ENCODE peak calls at places on chromosomes 12 and 14, in five cellular contexts. F is mucosa of descending colon; Y is ovary; B is CD8-positive, alpha-beta T cell; J is GM13976. U is an unnamed sample.

GRCh38 chr14:90398315-90398811 is 1.5 kb downstream of the CALM1 start:
- DNase-seq in F (peak; percentile 80), Y (no peak), B (peak; percentile 37), J (peak; percentile 51), U (peak; percentile 84)

GRCh38 chr12:89995870-89996269 is 287.2 kb upstream of the ATP2B1 start:
- DNase-seq in F (no peak), Y (no peak), B (no peak), J (no peak), U (no peak)

GRCh38 chr12:111360325-111360930 is 8.5 kb downstream of the PHETA1 start:
- DNase-seq in F (no peak), Y (no peak), B (no peak), J (no peak), U (no peak)

GRCh38 chr14:53929871-53930685 is 26.5 kb downstream of the BMP4 start:
- DNase-seq in F (no peak), Y (no peak), B (no peak), J (peak; percentile 40), U (no peak)

GRCh38 chr12:47364251-47364650 is 284.5 kb upstream of the AMIGO2 start:
- DNase-seq in F (no peak), Y (no peak), B (no peak), J (no peak), U (no peak)

GRCh38 chr12:52924764-52925716 is 20.2 kb upstream of the KRT8 start:
- DNase-seq in F (no peak), Y (no peak), B (no peak), J (no peak), U (no peak)

GRCh38 chr12:52238916-52239649 is 6.0 kb downstream of the KRT7 start:
- DNase-seq in F (no peak), Y (no peak), B (no peak), J (no peak), U (no peak)

GRCh38 chr12:9669534-9669933 is at the start of gene CLEC2D:
- DNase-seq in F (no peak), Y (no peak), B (no peak), J (peak; percentile 69), U (no peak)

GRCh38 chr12:6950944-6951540 is at the start of gene PTPN6:
- DNase-seq in F (peak; percentile 92), Y (no peak), B (peak; percentile 52), J (peak; percentile 71), U (peak; percentile 86)

GRCh38 chr14:74964787-74965769 is 9.7 kb upstream of the PGF start:
- DNase-seq in F (no peak), Y (no peak), B (no peak), J (no peak), U (no peak)

GRCh38 chr12:28035483-28035882 is 63.0 kb upstream of the PTHLH start:
- DNase-seq in F (no peak), Y (no peak), B (no peak), J (no peak), U (no peak)

GRCh38 chr14:68951800-68952540 is 27.1 kb downstream of the ACTN1 start:
- DNase-seq in F (peak; percentile 51), Y (peak; percentile 63), B (no peak), J (no peak), U (peak; percentile 84)

GRCh38 chr14:68955164-68955921 is 23.8 kb downstream of the ACTN1 start:
- DNase-seq in F (no peak), Y (no peak), B (no peak), J (no peak), U (peak; percentile 52)

GRCh38 chr14:68951051-68951797 is 27.9 kb downstream of the ACTN1 start:
- DNase-seq in F (peak; percentile 87), Y (peak; percentile 88), B (no peak), J (no peak), U (peak; percentile 96)

GRCh38 chr14:68950111-68950510 is 29.0 kb downstream of the ACTN1 start:
- DNase-seq in F (no peak), Y (no peak), B (no peak), J (no peak), U (no peak)

DNA sequence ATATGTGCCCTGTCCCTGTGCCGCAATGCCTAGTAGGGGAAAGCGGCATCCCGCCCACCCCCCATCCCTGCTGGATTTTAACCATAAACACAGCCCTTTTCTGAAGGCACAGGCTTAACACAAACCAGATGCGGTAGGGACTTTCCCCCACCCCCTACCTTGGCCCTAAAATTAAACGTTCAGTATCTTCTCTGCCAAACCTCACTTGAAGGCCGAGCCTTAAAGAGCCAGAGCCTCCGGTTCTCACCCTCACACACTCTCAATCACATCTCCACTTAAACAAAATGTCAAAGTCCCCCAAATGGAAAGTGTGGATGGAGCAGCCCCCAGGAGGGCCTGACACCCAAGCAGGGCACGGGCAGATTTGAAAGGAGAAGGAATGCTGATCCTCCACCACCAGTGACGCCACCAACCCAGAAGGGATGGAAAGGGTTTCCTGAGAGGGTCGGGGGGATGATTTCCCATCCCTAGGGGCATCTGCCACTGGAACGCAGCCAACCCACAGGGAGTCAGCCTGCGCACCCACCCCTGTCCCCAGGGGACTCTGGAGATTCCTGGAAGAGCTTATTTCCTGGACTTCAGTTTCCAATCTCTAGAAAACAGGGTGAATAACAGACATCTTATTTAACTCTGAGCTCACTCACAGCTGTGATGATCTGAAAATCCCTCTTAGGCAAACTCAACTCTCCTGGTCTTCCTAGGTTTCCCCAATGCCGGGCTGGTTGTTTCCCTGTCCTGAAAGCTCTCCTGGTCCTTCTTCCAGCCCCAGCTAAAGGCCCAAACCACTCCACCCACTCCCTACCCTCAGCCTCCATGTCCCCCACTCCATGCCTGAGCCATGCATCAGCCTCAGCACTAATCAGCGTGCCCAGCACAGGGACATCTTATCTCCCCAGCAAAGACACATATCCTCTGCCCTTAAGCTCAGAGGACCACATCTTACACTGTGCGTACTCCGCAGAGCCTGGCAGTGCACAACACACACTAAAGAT is 26.3 kb downstream of the ACTN1 start:
- DNase-seq in F (no peak), Y (peak; percentile 61), B (no peak), J (no peak), U (peak; percentile 71)
- TF ChIP-seq CTCF in F (no peak), Y (no peak), B (no peak), J (no peak), U (no peak)

GRCh38 chr14:64725879-64726584 is 21.8 kb downstream of the PLEKHG3 start:
- DNase-seq in F (no peak), Y (peak; percentile 5), B (no peak), J (no peak), U (no peak)
- TF ChIP-seq CTCF in F (no peak), Y (no peak), B (no peak), J (no peak), U (no peak)

GRCh38 chr14:99472937-99473336 is 7.7 kb downstream of the SETD3 start:
- DNase-seq in F (no peak), Y (no peak), B (no peak), J (no peak), U (no peak)

GRCh38 chr14:99475660-99476059 is 5.0 kb downstream of the SETD3 start:
- DNase-seq in F (no peak), Y (no peak), B (no peak), J (no peak), U (no peak)

GRCh38 chr14:99478133-99478532 is 2.5 kb downstream of the SETD3 start:
- DNase-seq in F (no peak), Y (no peak), B (no peak), J (no peak), U (no peak)

GRCh38 chr14:99476864-99477263 is 3.8 kb downstream of the SETD3 start:
- DNase-seq in F (no peak), Y (no peak), B (no peak), J (no peak), U (no peak)

GRCh38 chr14:99475179-99475578 is 5.5 kb downstream of the SETD3 start:
- DNase-seq in F (no peak), Y (no peak), B (no peak), J (no peak), U (no peak)
- TF ChIP-seq CTCF in F (no peak), Y (no peak), B (no peak), J (no peak), U (peak; percentile 5)

GRCh38 chr12:46266869-46267617 is 1.8 kb downstream of the SLC38A1 start:
- DNase-seq in F (peak; percentile 79), Y (peak; percentile 54), B (peak; percentile 57), J (peak; percentile 51), U (peak; percentile 85)
- TF ChIP-seq CTCF in F (no peak), Y (no peak), B (no peak), J (no peak), U (no peak)

GRCh38 chr14:77892381-77892871 is 92.5 kb downstream of the ADCK1 start:
- DNase-seq in F (no peak), Y (no peak), B (no peak), J (no peak), U (no peak)
- TF ChIP-seq CTCF in F (no peak), Y (no peak), B (no peak), J (no peak), U (no peak)

GRCh38 chr12:39441963-39442894 is 691 bp downstream of the KIF21A start:
- DNase-seq in F (peak; percentile 72), Y (no peak), B (peak; percentile 6), J (peak; percentile 60), U (peak; percentile 85)

GRCh38 chr12:39440781-39441180 is 2.1 kb downstream of the KIF21A start:
- DNase-seq in F (no peak), Y (no peak), B (no peak), J (no peak), U (no peak)

GRCh38 chr12:39443704-39444234 is 849 bp upstream of the KIF21A start:
- DNase-seq in F (no peak), Y (no peak), B (no peak), J (no peak), U (no peak)

GRCh38 chr12:39441189-39441962 is 1.5 kb downstream of the KIF21A start:
- DNase-seq in F (no peak), Y (no peak), B (no peak), J (no peak), U (no peak)

GRCh38 chr12:39442895-39443703 is at the start of gene KIF21A:
- DNase-seq in F (peak; percentile 93), Y (peak; percentile 86), B (peak; percentile 82), J (peak; percentile 90), U (peak; percentile 96)
- TF ChIP-seq CTCF in F (peak; percentile 66), Y (peak; percentile 77), B (peak; percentile 35), J (peak; percentile 34), U (peak; percentile 28)

GRCh38 chr12:103626498-103626897 is 39.4 kb downstream of the STAB2 start:
- DNase-seq in F (no peak), Y (peak; percentile 24), B (no peak), J (no peak), U (no peak)
- TF ChIP-seq CTCF in F (peak; percentile 30), Y (no peak), B (no peak), J (no peak), U (no peak)

GRCh38 chr14:70827366-70828151 is 18.2 kb upstream of the MAP3K9 start:
- DNase-seq in F (no peak), Y (no peak), B (no peak), J (no peak), U (no peak)
- TF ChIP-seq CTCF in F (no peak), Y (no peak), B (no peak), J (no peak), U (no peak)

DNA sequence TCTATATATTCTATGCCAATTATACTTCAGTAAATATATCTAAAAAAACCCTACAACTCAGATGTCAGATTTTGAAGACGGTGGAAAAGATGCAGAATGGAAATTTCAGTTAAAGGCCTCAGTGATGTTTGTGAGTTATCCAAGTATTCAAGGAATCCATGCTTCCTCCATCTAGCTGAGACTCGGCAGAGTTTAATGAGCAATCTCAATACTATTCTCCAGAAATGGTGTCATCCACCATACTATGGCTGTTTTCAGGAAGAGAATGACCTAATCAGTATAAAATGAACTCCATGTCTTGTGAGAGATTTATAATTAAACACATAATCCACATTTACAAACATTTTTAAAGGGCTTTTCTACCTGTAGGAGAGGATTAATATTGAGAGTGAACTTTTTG is 66.0 kb downstream of the KLHL28 start:
- DNase-seq in F (no peak), Y (no peak), B (no peak), J (no peak), U (no peak)
- TF ChIP-seq CTCF in F (no peak), Y (no peak), B (no peak), J (no peak), U (no peak)

GRCh38 chr14:76773188-76773885 is 12.1 kb downstream of the VASH1 start:
- DNase-seq in F (no peak), Y (peak; percentile 72), B (no peak), J (no peak), U (peak; percentile 89)
- TF ChIP-seq CTCF in F (no peak), Y (no peak), B (no peak), J (no peak), U (no peak)